ENCODE peak calls at places on chromosomes 3 and 15, in six cellular contexts. I is A549; K is fibroblast of lung; C is uterus; Y is CD4-positive, alpha-beta T cell; H is HCT116. N is an unnamed sample.

GRCh38 chr3:151443583-151443982 is 17.3 kb downstream of the IGSF10 start:
- DNase-seq in I (no peak), K (no peak), C (no peak), Y (no peak), H (no peak), N (no peak)

GRCh38 chr3:100537646-100538338 is 45.4 kb downstream of the TMEM45A start:
- DNase-seq in I (no peak), K (no peak), C (no peak), Y (no peak), H (no peak), N (no peak)

GRCh38 chr3:51967384-51968174 is at the start of gene PCBP4:
- DNase-seq in I (no peak), K (peak), C (peak), Y (no peak), H (no peak), N (no peak)

GRCh38 chr15:56346414-56346813 is 18.8 kb upstream of the TEX9 start:
- DNase-seq in I (no peak), K (no peak), C (no peak), Y (no peak), H (no peak), N (no peak)

GRCh38 chr15:63623231-63623969 is 26.2 kb downstream of the FBXL22 start:
- DNase-seq in I (no peak), K (no peak), C (no peak), Y (no peak), H (no peak), N (no peak)

GRCh38 chr15:69926011-69926410 is 171.7 kb downstream of the TLE3 start:
- DNase-seq in I (no peak), K (peak), C (no peak), Y (no peak), H (no peak), N (no peak)

GRCh38 chr15:91670108-91670507 is 183.4 kb upstream of the SLCO3A1 start:
- DNase-seq in I (no peak), K (no peak), C (no peak), Y (no peak), H (no peak), N (no peak)

GRCh38 chr3:100533176-100533575 is 40.8 kb downstream of the TMEM45A start:
- DNase-seq in I (no peak), K (no peak), C (no peak), Y (no peak), H (no peak), N (no peak)

GRCh38 chr15:68730491-68731317 is 90.0 kb downstream of the ANP32A start:
- DNase-seq in I (peak), K (peak), C (peak), Y (peak), H (peak), N (peak)

GRCh38 chr3:123739754-123740153 is 144.4 kb downstream of the MYLK start:
- DNase-seq in I (no peak), K (peak), C (no peak), Y (no peak), H (no peak), N (peak)

GRCh38 chr15:28132524-28133275 is 33.6 kb upstream of the OCA2 start:
- DNase-seq in I (no peak), K (peak), C (no peak), Y (no peak), H (no peak), N (no peak)

DNA sequence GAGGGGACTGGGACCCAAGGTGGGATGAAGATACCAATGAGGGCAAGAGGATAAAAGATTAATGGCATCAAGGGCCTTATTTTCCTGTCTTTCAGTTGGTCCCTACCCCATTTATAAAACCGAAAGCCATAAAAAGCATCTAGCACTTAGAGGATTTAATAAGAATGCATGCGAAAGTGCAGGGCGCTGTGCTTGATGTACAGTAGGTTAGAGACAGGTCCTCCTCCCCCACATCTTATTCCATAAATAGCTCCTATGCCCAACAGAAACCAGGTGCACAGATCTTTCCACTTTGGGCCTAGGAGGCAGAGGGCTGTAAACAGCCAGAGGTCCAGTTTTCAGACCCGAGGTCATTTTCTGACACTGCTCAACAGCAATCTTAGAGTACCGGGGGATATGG is 1.2 kb downstream of the LPCAT4 start:
- DNase-seq in I (no peak), K (no peak), C (no peak), Y (no peak), H (no peak), N (no peak)
- H3K27ac ChIP-seq in I (peak), K (no peak), C (peak), Y (peak), H (peak), N (peak)

GRCh38 chr3:40588406-40588805 is 63.6 kb downstream of the ZNF621 start:
- DNase-seq in I (no peak), K (no peak), C (no peak), Y (no peak), H (no peak), N (peak)
- TF ChIP-seq CTCF in I (no peak), K (no peak), C (no peak), Y (no peak), H (peak), N (no peak)

DNA sequence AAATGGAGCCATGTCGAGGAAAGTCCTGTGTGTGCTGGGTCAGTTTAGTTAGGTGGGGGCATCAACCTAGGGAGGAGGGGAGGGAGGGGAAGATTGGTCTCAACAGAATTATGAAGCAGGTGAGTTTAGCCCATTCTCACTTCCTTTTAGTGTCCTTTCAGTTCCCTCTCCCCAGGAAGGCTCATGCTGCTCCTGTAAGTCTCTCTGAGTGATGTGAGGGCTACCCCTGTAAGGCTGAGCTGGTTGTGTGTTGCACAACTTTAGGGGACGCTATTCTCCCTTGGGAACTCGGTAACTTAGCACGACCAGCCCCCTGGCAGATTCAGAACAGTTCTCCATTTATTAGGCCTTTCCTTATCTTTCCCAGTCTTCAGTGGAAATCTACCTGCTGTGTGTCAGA is 21.2 kb downstream of the IL5RA start:
- DNase-seq in I (no peak), K (no peak), C (no peak), Y (no peak), H (no peak), N (no peak)
- H3K27ac ChIP-seq in I (no peak), K (no peak), C (no peak), Y (no peak), H (no peak), N (no peak)

GRCh38 chr3:187063286-187064081 is 75.8 kb downstream of the RPL39L start:
- DNase-seq in I (no peak), K (peak), C (no peak), Y (no peak), H (no peak), N (peak)
- TF ChIP-seq CTCF in I (no peak), K (no peak), C (no peak), Y (no peak), H (no peak), N (no peak)

GRCh38 chr15:85673326-85673725 is 121.4 kb downstream of the KLHL25 start:
- DNase-seq in I (no peak), K (no peak), C (no peak), Y (no peak), H (no peak), N (no peak)

GRCh38 chr15:85672338-85673097 is 122.2 kb downstream of the KLHL25 start:
- DNase-seq in I (no peak), K (no peak), C (no peak), Y (no peak), H (no peak), N (no peak)

GRCh38 chr15:85667491-85668424 is 127.0 kb downstream of the KLHL25 start:
- DNase-seq in I (peak), K (peak), C (peak), Y (peak), H (peak), N (peak)

GRCh38 chr15:85676332-85676731 is 118.4 kb downstream of the KLHL25 start:
- DNase-seq in I (no peak), K (no peak), C (no peak), Y (no peak), H (no peak), N (peak)

GRCh38 chr15:85671156-85671555 is 123.6 kb downstream of the KLHL25 start:
- DNase-seq in I (no peak), K (no peak), C (no peak), Y (no peak), H (no peak), N (no peak)
- H3K27ac ChIP-seq in I (no peak), K (peak), C (peak), Y (no peak), H (no peak), N (no peak)